ENCODE peak calls at places on chromosome 21, in nine cellular contexts. One of them, this sample, is unnamed.

GRCh38 chr21:43034826-43035225 is 40.8 kb downstream of the CBS start:
- DNase-seq in GM23338: no peak
- DNase-seq in heart right ventricle: no peak
- DNase-seq in fibroblast of pulmonary artery: no peak
- DNase-seq in right atrium auricular region: no peak
- DNase-seq in colonic mucosa: no peak
- DNase-seq in cardiac fibroblast: no peak
- DNase-seq in fibroblast of lung: no peak
- DNase-seq in A549: no peak
- DNase-seq in this sample: no peak

GRCh38 chr21:15742052-15742451 is 12.3 kb downstream of the USP25 start:
- DNase-seq in GM23338: no peak
- DNase-seq in heart right ventricle: no peak
- DNase-seq in fibroblast of pulmonary artery: no peak
- DNase-seq in right atrium auricular region: no peak
- DNase-seq in colonic mucosa: no peak
- DNase-seq in cardiac fibroblast: no peak
- DNase-seq in fibroblast of lung: no peak
- DNase-seq in A549: no peak
- DNase-seq in this sample: no peak

GRCh38 chr21:43274946-43275310 is 106.1 kb downstream of the CRYAA start:
- DNase-seq in GM23338: no peak
- DNase-seq in heart right ventricle: no peak
- DNase-seq in fibroblast of pulmonary artery: no peak
- DNase-seq in right atrium auricular region: no peak
- DNase-seq in colonic mucosa: no peak
- DNase-seq in cardiac fibroblast: no peak
- DNase-seq in fibroblast of lung: no peak
- DNase-seq in A549: no peak
- DNase-seq in this sample: no peak

GRCh38 chr21:29338256-29338655 is 39.5 kb downstream of the BACH1 start:
- DNase-seq in GM23338: no peak
- DNase-seq in heart right ventricle: no peak
- DNase-seq in fibroblast of pulmonary artery: no peak
- DNase-seq in right atrium auricular region: no peak
- DNase-seq in colonic mucosa: no peak
- DNase-seq in cardiac fibroblast: no peak
- DNase-seq in fibroblast of lung: no peak
- DNase-seq in A549: no peak
- DNase-seq in this sample: no peak

GRCh38 chr21:28899744-28900143 is 92.9 kb downstream of the LTN1 start:
- DNase-seq in GM23338: no peak
- DNase-seq in heart right ventricle: no peak
- DNase-seq in fibroblast of pulmonary artery: peak
- DNase-seq in right atrium auricular region: no peak
- DNase-seq in colonic mucosa: no peak
- DNase-seq in cardiac fibroblast: peak
- DNase-seq in fibroblast of lung: peak
- DNase-seq in A549: peak
- DNase-seq in this sample: no peak

GRCh38 chr21:16767201-16767600 is 745.6 kb upstream of the CXADR start:
- DNase-seq in GM23338: no peak
- DNase-seq in heart right ventricle: no peak
- DNase-seq in fibroblast of pulmonary artery: no peak
- DNase-seq in right atrium auricular region: no peak
- DNase-seq in colonic mucosa: no peak
- DNase-seq in cardiac fibroblast: no peak
- DNase-seq in fibroblast of lung: no peak
- DNase-seq in A549: no peak
- DNase-seq in this sample: no peak

GRCh38 chr21:43892334-43892733 is 27.3 kb downstream of the AGPAT3 start:
- DNase-seq in GM23338: no peak
- DNase-seq in heart right ventricle: no peak
- DNase-seq in fibroblast of pulmonary artery: no peak
- DNase-seq in right atrium auricular region: no peak
- DNase-seq in colonic mucosa: no peak
- DNase-seq in cardiac fibroblast: no peak
- DNase-seq in fibroblast of lung: no peak
- DNase-seq in A549: no peak
- DNase-seq in this sample: no peak

GRCh38 chr21:15850645-15851044 is 120.9 kb downstream of the USP25 start:
- DNase-seq in GM23338: no peak
- DNase-seq in heart right ventricle: no peak
- DNase-seq in fibroblast of pulmonary artery: peak
- DNase-seq in right atrium auricular region: no peak
- DNase-seq in colonic mucosa: no peak
- DNase-seq in cardiac fibroblast: peak
- DNase-seq in fibroblast of lung: peak
- DNase-seq in A549: peak
- DNase-seq in this sample: peak

GRCh38 chr21:31201548-31201947 is 142.5 kb downstream of the TIAM1 start:
- DNase-seq in GM23338: no peak
- DNase-seq in heart right ventricle: no peak
- DNase-seq in fibroblast of pulmonary artery: peak
- DNase-seq in right atrium auricular region: peak
- DNase-seq in colonic mucosa: no peak
- DNase-seq in cardiac fibroblast: peak
- DNase-seq in fibroblast of lung: peak
- DNase-seq in A549: no peak
- DNase-seq in this sample: peak

GRCh38 chr21:27564684-27565280 is 597.9 kb upstream of the ADAMTS5 start:
- DNase-seq in GM23338: peak
- DNase-seq in heart right ventricle: peak
- DNase-seq in fibroblast of pulmonary artery: peak
- DNase-seq in right atrium auricular region: no peak
- DNase-seq in colonic mucosa: peak
- DNase-seq in cardiac fibroblast: peak
- DNase-seq in fibroblast of lung: peak
- DNase-seq in A549: peak
- DNase-seq in this sample: peak

GRCh38 chr21:44255519-44255981 is 6.1 kb downstream of the DNMT3L start:
- DNase-seq in GM23338: no peak
- DNase-seq in heart right ventricle: no peak
- DNase-seq in fibroblast of pulmonary artery: peak
- DNase-seq in right atrium auricular region: no peak
- DNase-seq in colonic mucosa: no peak
- DNase-seq in cardiac fibroblast: no peak
- DNase-seq in fibroblast of lung: peak
- DNase-seq in A549: no peak
- DNase-seq in this sample: no peak

GRCh38 chr21:15449556-15449955 is 280.2 kb upstream of the USP25 start:
- DNase-seq in GM23338: no peak
- DNase-seq in heart right ventricle: no peak
- DNase-seq in fibroblast of pulmonary artery: no peak
- DNase-seq in right atrium auricular region: no peak
- DNase-seq in colonic mucosa: no peak
- DNase-seq in cardiac fibroblast: no peak
- DNase-seq in fibroblast of lung: no peak
- DNase-seq in A549: no peak
- DNase-seq in this sample: no peak

GRCh38 chr21:17585875-17586450 is 26.7 kb downstream of the BTG3 start:
- DNase-seq in GM23338: peak
- DNase-seq in heart right ventricle: no peak
- DNase-seq in fibroblast of pulmonary artery: peak
- DNase-seq in right atrium auricular region: no peak
- DNase-seq in colonic mucosa: peak
- DNase-seq in cardiac fibroblast: peak
- DNase-seq in fibroblast of lung: peak
- DNase-seq in A549: peak
- DNase-seq in this sample: peak

GRCh38 chr21:16315223-16315622 is 585.4 kb downstream of the USP25 start:
- DNase-seq in GM23338: no peak
- DNase-seq in heart right ventricle: no peak
- DNase-seq in fibroblast of pulmonary artery: no peak
- DNase-seq in right atrium auricular region: no peak
- DNase-seq in colonic mucosa: no peak
- DNase-seq in cardiac fibroblast: no peak
- DNase-seq in fibroblast of lung: no peak
- DNase-seq in A549: no peak
- DNase-seq in this sample: no peak

GRCh38 chr21:41768371-41769042 is 1.7 kb upstream of the RIPK4 start:
- DNase-seq in GM23338: peak
- DNase-seq in heart right ventricle: no peak
- DNase-seq in fibroblast of pulmonary artery: peak
- DNase-seq in right atrium auricular region: no peak
- DNase-seq in colonic mucosa: peak
- DNase-seq in cardiac fibroblast: peak
- DNase-seq in fibroblast of lung: peak
- DNase-seq in A549: peak
- DNase-seq in this sample: peak

GRCh38 chr21:41769933-41770332 is 3.1 kb upstream of the RIPK4 start:
- DNase-seq in GM23338: no peak
- DNase-seq in heart right ventricle: no peak
- DNase-seq in fibroblast of pulmonary artery: no peak
- DNase-seq in right atrium auricular region: no peak
- DNase-seq in colonic mucosa: no peak
- DNase-seq in cardiac fibroblast: no peak
- DNase-seq in fibroblast of lung: no peak
- DNase-seq in A549: no peak
- DNase-seq in this sample: no peak

GRCh38 chr21:41769521-41769920 is 2.7 kb upstream of the RIPK4 start:
- DNase-seq in GM23338: no peak
- DNase-seq in heart right ventricle: no peak
- DNase-seq in fibroblast of pulmonary artery: no peak
- DNase-seq in right atrium auricular region: no peak
- DNase-seq in colonic mucosa: no peak
- DNase-seq in cardiac fibroblast: no peak
- DNase-seq in fibroblast of lung: no peak
- DNase-seq in A549: no peak
- DNase-seq in this sample: no peak

GRCh38 chr21:41767606-41768370 is 936 bp upstream of the RIPK4 start:
- DNase-seq in GM23338: peak
- DNase-seq in heart right ventricle: no peak
- DNase-seq in fibroblast of pulmonary artery: no peak
- DNase-seq in right atrium auricular region: no peak
- DNase-seq in colonic mucosa: no peak
- DNase-seq in cardiac fibroblast: peak
- DNase-seq in fibroblast of lung: no peak
- DNase-seq in A549: peak
- DNase-seq in this sample: no peak

DNA sequence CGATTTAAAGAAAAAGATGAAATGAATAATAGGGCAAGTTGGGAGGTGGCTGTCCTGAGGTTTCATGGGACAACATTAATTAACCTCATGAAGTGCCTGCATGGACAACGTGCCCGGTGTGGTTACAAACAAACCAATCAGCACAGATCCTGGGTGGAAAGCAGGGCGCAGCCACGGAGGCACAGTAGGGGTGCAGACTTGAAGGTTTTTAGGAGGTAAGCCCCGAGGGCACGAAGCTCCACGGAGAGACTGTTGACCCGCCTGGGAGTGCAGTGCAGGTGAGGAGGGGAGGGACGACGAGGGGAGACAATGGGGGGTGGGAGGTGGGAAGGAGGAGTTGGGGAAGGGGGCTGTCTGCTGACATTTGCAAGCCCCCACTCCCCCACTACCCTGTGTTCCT is 2.3 kb upstream of the RIPK4 start:
- DNase-seq in GM23338: no peak
- DNase-seq in heart right ventricle: no peak
- DNase-seq in fibroblast of pulmonary artery: no peak
- DNase-seq in right atrium auricular region: no peak
- DNase-seq in colonic mucosa: no peak
- DNase-seq in cardiac fibroblast: no peak
- DNase-seq in fibroblast of lung: no peak
- DNase-seq in A549: no peak
- DNase-seq in this sample: no peak
- H3K4me3 ChIP-seq in GM23338: peak
- H3K4me3 ChIP-seq in heart right ventricle: no peak
- H3K4me3 ChIP-seq in fibroblast of pulmonary artery: peak
- H3K4me3 ChIP-seq in right atrium auricular region: peak
- H3K4me3 ChIP-seq in colonic mucosa: peak
- H3K4me3 ChIP-seq in cardiac fibroblast: peak
- H3K4me3 ChIP-seq in fibroblast of lung: peak
- H3K4me3 ChIP-seq in A549: peak
- H3K4me3 ChIP-seq in this sample: peak

GRCh38 chr21:34544032-34544496 is 32.1 kb upstream of the KCNE1 start:
- DNase-seq in GM23338: peak
- DNase-seq in heart right ventricle: no peak
- DNase-seq in fibroblast of pulmonary artery: peak
- DNase-seq in right atrium auricular region: no peak
- DNase-seq in colonic mucosa: peak
- DNase-seq in cardiac fibroblast: peak
- DNase-seq in fibroblast of lung: peak
- DNase-seq in A549: peak
- DNase-seq in this sample: peak
- TF ChIP-seq CTCF in GM23338: peak
- TF ChIP-seq CTCF in heart right ventricle: peak
- TF ChIP-seq CTCF in fibroblast of pulmonary artery: peak
- TF ChIP-seq CTCF in right atrium auricular region: peak
- TF ChIP-seq CTCF in colonic mucosa: peak
- TF ChIP-seq CTCF in cardiac fibroblast: peak
- TF ChIP-seq CTCF in fibroblast of lung: peak
- TF ChIP-seq CTCF in A549: peak
- TF ChIP-seq CTCF in this sample: peak

GRCh38 chr21:41726058-41726558 is 40.7 kb downstream of the RIPK4 start:
- DNase-seq in GM23338: peak
- DNase-seq in heart right ventricle: no peak
- DNase-seq in fibroblast of pulmonary artery: no peak
- DNase-seq in right atrium auricular region: no peak
- DNase-seq in colonic mucosa: no peak
- DNase-seq in cardiac fibroblast: no peak
- DNase-seq in fibroblast of lung: no peak
- DNase-seq in A549: no peak
- DNase-seq in this sample: no peak

GRCh38 chr21:41726970-41727783 is 39.7 kb downstream of the RIPK4 start:
- DNase-seq in GM23338: no peak
- DNase-seq in heart right ventricle: peak
- DNase-seq in fibroblast of pulmonary artery: peak
- DNase-seq in right atrium auricular region: peak
- DNase-seq in colonic mucosa: no peak
- DNase-seq in cardiac fibroblast: peak
- DNase-seq in fibroblast of lung: peak
- DNase-seq in A549: peak
- DNase-seq in this sample: peak

GRCh38 chr21:41727784-41728763 is 38.8 kb downstream of the RIPK4 start:
- DNase-seq in GM23338: no peak
- DNase-seq in heart right ventricle: no peak
- DNase-seq in fibroblast of pulmonary artery: no peak
- DNase-seq in right atrium auricular region: no peak
- DNase-seq in colonic mucosa: no peak
- DNase-seq in cardiac fibroblast: no peak
- DNase-seq in fibroblast of lung: no peak
- DNase-seq in A549: no peak
- DNase-seq in this sample: no peak

GRCh38 chr21:41726630-41726969 is 40.3 kb downstream of the RIPK4 start:
- DNase-seq in GM23338: no peak
- DNase-seq in heart right ventricle: no peak
- DNase-seq in fibroblast of pulmonary artery: no peak
- DNase-seq in right atrium auricular region: no peak
- DNase-seq in colonic mucosa: no peak
- DNase-seq in cardiac fibroblast: no peak
- DNase-seq in fibroblast of lung: no peak
- DNase-seq in A549: no peak
- DNase-seq in this sample: no peak

GRCh38 chr21:41725421-41726021 is 41.3 kb downstream of the RIPK4 start:
- DNase-seq in GM23338: peak
- DNase-seq in heart right ventricle: no peak
- DNase-seq in fibroblast of pulmonary artery: no peak
- DNase-seq in right atrium auricular region: no peak
- DNase-seq in colonic mucosa: no peak
- DNase-seq in cardiac fibroblast: no peak
- DNase-seq in fibroblast of lung: no peak
- DNase-seq in A549: no peak
- DNase-seq in this sample: peak
- H3K4me3 ChIP-seq in GM23338: peak
- H3K4me3 ChIP-seq in heart right ventricle: no peak
- H3K4me3 ChIP-seq in fibroblast of pulmonary artery: no peak
- H3K4me3 ChIP-seq in right atrium auricular region: no peak
- H3K4me3 ChIP-seq in colonic mucosa: no peak
- H3K4me3 ChIP-seq in cardiac fibroblast: no peak
- H3K4me3 ChIP-seq in fibroblast of lung: no peak
- H3K4me3 ChIP-seq in A549: no peak
- H3K4me3 ChIP-seq in this sample: no peak

GRCh38 chr21:45695086-45695485 is 51.6 kb downstream of the PCBP3 start:
- DNase-seq in GM23338: peak
- DNase-seq in heart right ventricle: no peak
- DNase-seq in fibroblast of pulmonary artery: no peak
- DNase-seq in right atrium auricular region: no peak
- DNase-seq in colonic mucosa: no peak
- DNase-seq in cardiac fibroblast: no peak
- DNase-seq in fibroblast of lung: no peak
- DNase-seq in A549: no peak
- DNase-seq in this sample: no peak
- TF ChIP-seq CTCF in GM23338: peak
- TF ChIP-seq CTCF in heart right ventricle: no peak
- TF ChIP-seq CTCF in fibroblast of pulmonary artery: peak
- TF ChIP-seq CTCF in right atrium auricular region: no peak
- TF ChIP-seq CTCF in colonic mucosa: no peak
- TF ChIP-seq CTCF in cardiac fibroblast: no peak
- TF ChIP-seq CTCF in fibroblast of lung: no peak
- TF ChIP-seq CTCF in A549: no peak
- TF ChIP-seq CTCF in this sample: peak